ENCODE peak calls at places on chromosomes 1 and 21, in seven cellular contexts. D is tibial nerve, Z is cardiac muscle cell, N is lower leg skin, L is heart left ventricle, K is IMR-90, V is RWPE1. H is an unnamed sample.

GRCh38 chr1:225848044-225848955 is 33.9 kb downstream of the TMEM63A start:
- DNase-seq in K (peak), Z (peak), N (no peak), D (no peak), L (no peak), V (no peak), H (peak)

GRCh38 chr1:204150702-204151561 is 912 bp downstream of the ETNK2 start:
- DNase-seq in Z (no peak), V (peak), L (no peak), K (no peak), D (peak), N (peak), H (no peak)

GRCh38 chr21:39843916-39844315 is 23.3 kb upstream of the PCP4 start:
- DNase-seq in D (no peak), V (no peak), Z (no peak), L (no peak), K (no peak), N (no peak), H (no peak)

GRCh38 chr1:5916572-5917280 is 75.5 kb downstream of the NPHP4 start:
- DNase-seq in V (no peak), N (no peak), L (no peak), Z (no peak), K (no peak), D (no peak), H (no peak)

GRCh38 chr1:34268311-34269042 is 91.8 kb downstream of the C1orf94 start:
- DNase-seq in N (no peak), K (peak), D (no peak), Z (peak), L (no peak), V (peak), H (no peak)

GRCh38 chr21:46112731-46113215 is 14.9 kb downstream of the COL6A2 start:
- DNase-seq in Z (no peak), V (no peak), N (peak), D (no peak), L (no peak), K (no peak), H (no peak)

GRCh38 chr1:183029591-183030000 is 6.4 kb downstream of the LAMC1 start:
- DNase-seq in N (no peak), V (peak), Z (peak), D (no peak), K (peak), L (no peak), H (no peak)

GRCh38 chr1:245155186-245156040 is 628 bp downstream of the KIF26B start:
- DNase-seq in N (peak), K (peak), V (peak), Z (peak), D (no peak), L (no peak), H (peak)

GRCh38 chr1:21292991-21293536 is 2.8 kb upstream of the ECE1 start:
- DNase-seq in V (no peak), Z (no peak), L (no peak), K (no peak), D (no peak), N (no peak), H (peak)

GRCh38 chr1:117740461-117740860 is 134.6 kb downstream of the TENT5C start:
- DNase-seq in D (no peak), L (no peak), V (no peak), K (no peak), N (no peak), Z (no peak), H (no peak)

GRCh38 chr1:232568906-232569305 is 61.0 kb downstream of the SIPA1L2 start:
- DNase-seq in D (no peak), L (no peak), Z (no peak), N (no peak), K (no peak), V (no peak), H (no peak)

GRCh38 chr1:214018605-214019268 is 31.0 kb downstream of the PROX1 start:
- DNase-seq in Z (no peak), N (no peak), D (no peak), V (no peak), K (no peak), L (no peak), H (peak)

GRCh38 chr1:106793686-106794085 is 262.8 kb upstream of the PRMT6 start:
- DNase-seq in L (no peak), Z (no peak), D (no peak), K (no peak), V (no peak), N (no peak), H (no peak)

GRCh38 chr21:32653326-32653901 is 41.2 kb upstream of the CFAP298 start:
- DNase-seq in V (peak), Z (peak), N (no peak), L (no peak), D (no peak), K (peak), H (peak)

GRCh38 chr1:233290609-233291008 is 4.9 kb downstream of the PCNX2 start:
- DNase-seq in D (no peak), L (no peak), K (no peak), Z (no peak), N (no peak), V (no peak), H (no peak)

GRCh38 chr1:161738627-161739287 is 10.8 kb upstream of the DUSP12 start:
- DNase-seq in Z (peak), N (no peak), K (peak), V (peak), D (peak), L (peak), H (peak)

GRCh38 chr1:183732251-183732650 is 72.7 kb upstream of the RGL1 start:
- DNase-seq in K (no peak), D (no peak), V (no peak), L (no peak), Z (no peak), N (no peak), H (no peak)

GRCh38 chr1:190000365-190000872 is 477.2 kb downstream of the BRINP3 start:
- DNase-seq in V (peak), N (no peak), K (peak), D (no peak), Z (no peak), L (no peak), H (no peak)

GRCh38 chr1:67853704-67854103 is 20.4 kb upstream of the GNG12 start:
- DNase-seq in K (peak), Z (peak), L (peak), D (peak), V (peak), N (no peak), H (no peak)

GRCh38 chr1:207948536-207949250 is 37.8 kb upstream of the CD34 start:
- DNase-seq in L (no peak), N (no peak), V (no peak), Z (no peak), D (no peak), K (no peak), H (no peak)

GRCh38 chr1:115429242-115429641 is 91.2 kb upstream of the NGF start:
- DNase-seq in V (no peak), K (peak), D (no peak), L (no peak), Z (peak), N (no peak), H (no peak)

GRCh38 chr21:31180256-31181088 is 142.2 kb upstream of the KRTAP19-8 start:
- DNase-seq in K (peak), L (no peak), D (peak), Z (peak), N (no peak), V (peak), H (peak)

GRCh38 chr1:17370618-17371017 is 1.4 kb upstream of the PADI6 start:
- DNase-seq in N (no peak), Z (no peak), V (peak), D (no peak), L (no peak), K (no peak), H (no peak)
- TF ChIP-seq CTCF in N (no peak), Z (no peak), V (no peak), D (no peak), L (no peak), K (no peak), H (no peak)

GRCh38 chr21:41369105-41369914 is 7.5 kb downstream of the MX2 start:
- DNase-seq in N (peak), K (no peak), L (peak), V (no peak), D (peak), Z (peak), H (peak)
- TF ChIP-seq CTCF in N (no peak), K (no peak), L (no peak), V (no peak), D (no peak), Z (peak), H (peak)

DNA sequence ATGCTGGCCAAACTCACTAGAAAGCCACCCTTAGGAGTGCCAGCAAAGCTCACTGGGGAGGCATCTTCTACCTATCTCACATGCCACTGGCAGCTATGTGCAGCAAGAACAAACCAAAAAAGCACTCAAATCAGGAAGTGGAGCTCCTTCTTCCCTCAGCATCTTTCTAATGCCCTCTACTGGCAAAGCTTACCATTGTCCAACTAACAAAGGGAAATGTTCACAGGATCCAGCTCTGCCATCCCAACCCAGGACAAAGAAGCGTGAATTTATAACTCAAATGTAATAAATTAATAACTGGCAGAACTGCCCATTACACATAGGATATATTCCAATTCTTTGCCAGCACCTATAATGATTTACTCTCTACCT is 38.9 kb downstream of the LEPR start:
- DNase-seq in Z (peak), N (no peak), V (peak), D (no peak), K (peak), L (no peak), H (peak)
- TF ChIP-seq CTCF in Z (peak), N (no peak), V (peak), D (no peak), K (peak), L (peak), H (peak)

GRCh38 chr21:41651396-41651795 is 115.5 kb downstream of the RIPK4 start:
- DNase-seq in L (no peak), D (no peak), N (peak), Z (no peak), K (no peak), V (no peak), H (no peak)

GRCh38 chr21:41650526-41651145 is 116.2 kb downstream of the RIPK4 start:
- DNase-seq in K (no peak), L (no peak), N (peak), Z (no peak), D (no peak), V (no peak), H (no peak)

GRCh38 chr21:41653944-41654625 is 112.8 kb downstream of the RIPK4 start:
- DNase-seq in K (peak), V (peak), N (peak), Z (peak), L (no peak), D (no peak), H (no peak)

GRCh38 chr21:41653243-41653943 is 113.5 kb downstream of the RIPK4 start:
- DNase-seq in L (no peak), Z (no peak), N (peak), D (no peak), V (no peak), K (no peak), H (no peak)

GRCh38 chr21:41651830-41652229 is 115.0 kb downstream of the RIPK4 start:
- DNase-seq in K (peak), Z (no peak), N (peak), L (no peak), D (no peak), V (no peak), H (no peak)
- TF ChIP-seq CTCF in K (no peak), Z (no peak), N (no peak), L (no peak), D (no peak), V (no peak), H (no peak)

DNA sequence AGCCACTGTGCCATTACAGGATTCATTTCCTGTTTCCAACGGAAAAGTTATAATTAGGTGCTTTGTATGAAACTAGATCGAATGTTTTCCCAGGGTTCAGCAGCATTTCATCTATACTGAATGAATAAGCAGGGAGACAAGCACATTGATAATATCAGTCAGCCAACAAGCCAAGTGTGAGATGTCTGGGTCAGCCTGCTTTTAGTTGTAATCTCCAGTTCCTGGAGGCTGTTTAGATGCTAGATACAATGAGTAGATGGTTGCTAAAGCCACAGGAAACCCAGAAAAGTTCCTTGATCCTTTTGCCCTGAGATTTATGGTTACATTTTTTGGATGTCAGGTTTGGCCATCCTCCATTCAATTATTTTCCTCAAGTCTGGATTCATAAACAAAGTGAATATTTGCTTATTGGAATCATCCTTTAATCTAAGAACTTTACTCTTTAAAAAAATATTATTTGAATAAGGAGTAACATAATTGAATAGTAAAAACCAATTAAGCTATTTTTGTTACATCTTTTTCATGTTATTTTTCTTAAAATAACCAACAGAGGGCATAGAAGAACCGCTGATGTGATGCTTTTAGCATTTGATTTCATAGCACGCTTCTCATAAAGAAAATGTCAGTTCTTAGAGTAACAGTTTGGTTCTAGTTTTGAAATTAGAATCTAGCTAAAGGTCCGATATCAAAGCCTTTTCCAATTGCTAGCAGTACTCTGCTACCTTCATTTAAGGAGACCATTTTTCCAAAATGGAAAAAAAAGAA is 76.6 kb downstream of the HSPA13 start:
- DNase-seq in N (no peak), D (no peak), Z (peak), V (peak), K (peak), L (no peak), H (no peak)
- TF ChIP-seq CTCF in N (no peak), D (no peak), Z (peak), V (peak), K (peak), L (peak), H (peak)

GRCh38 chr1:53541263-53541625 is 82.0 kb downstream of the DMRTB1 start:
- DNase-seq in Z (no peak), N (peak), L (peak), V (no peak), K (no peak), D (no peak), H (no peak)

GRCh38 chr1:53543130-53543770 is 84.1 kb downstream of the DMRTB1 start:
- DNase-seq in N (peak), K (no peak), L (peak), V (no peak), Z (no peak), D (no peak), H (no peak)

GRCh38 chr1:53542551-53542950 is 83.4 kb downstream of the DMRTB1 start:
- DNase-seq in V (no peak), D (no peak), Z (no peak), N (peak), L (peak), K (no peak), H (no peak)

GRCh38 chr1:53540604-53541262 is 81.5 kb downstream of the DMRTB1 start:
- DNase-seq in N (no peak), V (no peak), Z (no peak), D (no peak), K (no peak), L (peak), H (no peak)

DNA sequence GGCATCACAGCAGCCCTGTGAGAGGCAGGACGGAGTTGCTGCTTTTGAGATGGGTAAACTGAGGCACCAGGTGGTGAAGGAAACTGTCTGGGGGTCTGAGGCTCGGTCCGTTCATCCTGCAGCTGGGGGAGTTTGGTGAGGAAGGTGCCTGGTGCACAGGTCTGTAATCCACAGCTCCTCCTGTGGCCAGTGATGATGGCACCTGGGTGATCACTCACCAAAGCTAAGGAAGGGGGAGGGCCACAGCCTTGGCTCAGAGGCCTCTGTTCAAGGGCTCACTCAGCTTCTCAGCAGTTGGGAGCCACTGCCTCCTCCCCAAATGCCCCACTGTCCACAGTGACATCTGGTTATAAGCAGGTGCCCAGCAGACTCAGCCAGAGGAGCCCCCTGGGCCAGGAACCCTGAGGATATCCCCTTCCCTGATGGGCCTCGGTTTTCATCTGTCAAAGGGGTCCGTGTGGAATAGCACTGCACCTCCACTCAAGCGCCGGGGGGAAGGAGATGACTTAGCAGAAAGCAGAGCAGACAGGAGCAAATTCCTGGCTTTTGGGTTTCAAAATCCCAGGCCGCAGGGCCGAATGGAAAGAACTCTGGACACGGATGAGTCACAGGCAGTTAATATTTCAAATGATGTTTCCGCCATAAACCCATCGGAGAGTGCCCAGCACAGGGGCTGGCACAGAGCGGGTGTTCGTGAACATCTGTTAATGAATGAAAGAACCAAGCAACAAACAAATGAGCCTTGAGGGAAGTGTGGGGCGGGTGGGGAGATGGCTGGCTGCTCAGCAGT is 82.8 kb downstream of the DMRTB1 start:
- DNase-seq in V (peak), D (no peak), L (peak), Z (peak), N (peak), K (peak), H (no peak)
- TF ChIP-seq CTCF in V (no peak), D (no peak), L (no peak), Z (peak), N (no peak), K (peak), H (peak)